ENCODE peak calls at places on chromosomes 2 and 18, in ten cellular contexts. One of them, this sample, is unnamed. For H3K36me3, the result is how much of the 10 kb centered on the place peaks cover.

GRCh38 chr2:12715878-12716249 is 872 bp upstream of the TRIB2 start:
- DNase-seq in DND-41: peak
- DNase-seq in astrocyte: peak
- DNase-seq in fibroblast of lung: peak
- DNase-seq in CD4-positive, alpha-beta memory T cell: peak
- DNase-seq in left ventricle myocardium inferior: peak
- DNase-seq in tibial artery: peak
- DNase-seq in kidney: peak
- DNase-seq in brain microvascular endothelial cell: peak
- DNase-seq in stomach: peak
- DNase-seq in this sample: peak

GRCh38 chr2:151946856-151947523 is 118.8 kb upstream of the ARL5A start:
- DNase-seq in DND-41: no peak
- DNase-seq in astrocyte: peak
- DNase-seq in fibroblast of lung: no peak
- DNase-seq in CD4-positive, alpha-beta memory T cell: no peak
- DNase-seq in left ventricle myocardium inferior: no peak
- DNase-seq in tibial artery: peak
- DNase-seq in kidney: no peak
- DNase-seq in brain microvascular endothelial cell: peak
- DNase-seq in stomach: no peak
- DNase-seq in this sample: no peak

GRCh38 chr2:164145093-164145987 is 409.5 kb upstream of the FIGN start:
- DNase-seq in DND-41: no peak
- DNase-seq in astrocyte: peak
- DNase-seq in fibroblast of lung: peak
- DNase-seq in CD4-positive, alpha-beta memory T cell: no peak
- DNase-seq in left ventricle myocardium inferior: no peak
- DNase-seq in tibial artery: no peak
- DNase-seq in kidney: no peak
- DNase-seq in brain microvascular endothelial cell: peak
- DNase-seq in stomach: no peak
- DNase-seq in this sample: no peak

GRCh38 chr2:220572385-220572784 is 945.0 kb downstream of the SLC4A3 start:
- DNase-seq in DND-41: no peak
- DNase-seq in astrocyte: peak
- DNase-seq in fibroblast of lung: peak
- DNase-seq in CD4-positive, alpha-beta memory T cell: no peak
- DNase-seq in left ventricle myocardium inferior: no peak
- DNase-seq in tibial artery: no peak
- DNase-seq in kidney: no peak
- DNase-seq in brain microvascular endothelial cell: no peak
- DNase-seq in stomach: no peak
- DNase-seq in this sample: no peak

GRCh38 chr2:98122524-98122923 is 35.6 kb downstream of the VWA3B start:
- DNase-seq in DND-41: no peak
- DNase-seq in astrocyte: no peak
- DNase-seq in fibroblast of lung: no peak
- DNase-seq in CD4-positive, alpha-beta memory T cell: no peak
- DNase-seq in left ventricle myocardium inferior: no peak
- DNase-seq in tibial artery: no peak
- DNase-seq in kidney: no peak
- DNase-seq in brain microvascular endothelial cell: no peak
- DNase-seq in stomach: no peak
- DNase-seq in this sample: no peak

GRCh38 chr18:26286008-26286407 is 59.8 kb downstream of the TAF4B start:
- DNase-seq in DND-41: peak
- DNase-seq in astrocyte: no peak
- DNase-seq in fibroblast of lung: no peak
- DNase-seq in CD4-positive, alpha-beta memory T cell: no peak
- DNase-seq in left ventricle myocardium inferior: no peak
- DNase-seq in tibial artery: no peak
- DNase-seq in kidney: no peak
- DNase-seq in brain microvascular endothelial cell: no peak
- DNase-seq in stomach: no peak
- DNase-seq in this sample: no peak

GRCh38 chr2:38905251-38905650 is 15.6 kb downstream of the ARHGEF33 start:
- DNase-seq in DND-41: no peak
- DNase-seq in astrocyte: no peak
- DNase-seq in fibroblast of lung: no peak
- DNase-seq in CD4-positive, alpha-beta memory T cell: no peak
- DNase-seq in left ventricle myocardium inferior: no peak
- DNase-seq in tibial artery: no peak
- DNase-seq in kidney: no peak
- DNase-seq in brain microvascular endothelial cell: no peak
- DNase-seq in stomach: no peak
- DNase-seq in this sample: no peak

GRCh38 chr2:199747427-199747826 is 103.6 kb downstream of the FTCDNL1 start:
- DNase-seq in DND-41: no peak
- DNase-seq in astrocyte: no peak
- DNase-seq in fibroblast of lung: no peak
- DNase-seq in CD4-positive, alpha-beta memory T cell: no peak
- DNase-seq in left ventricle myocardium inferior: peak
- DNase-seq in tibial artery: no peak
- DNase-seq in kidney: no peak
- DNase-seq in brain microvascular endothelial cell: no peak
- DNase-seq in stomach: no peak
- DNase-seq in this sample: no peak

DNA sequence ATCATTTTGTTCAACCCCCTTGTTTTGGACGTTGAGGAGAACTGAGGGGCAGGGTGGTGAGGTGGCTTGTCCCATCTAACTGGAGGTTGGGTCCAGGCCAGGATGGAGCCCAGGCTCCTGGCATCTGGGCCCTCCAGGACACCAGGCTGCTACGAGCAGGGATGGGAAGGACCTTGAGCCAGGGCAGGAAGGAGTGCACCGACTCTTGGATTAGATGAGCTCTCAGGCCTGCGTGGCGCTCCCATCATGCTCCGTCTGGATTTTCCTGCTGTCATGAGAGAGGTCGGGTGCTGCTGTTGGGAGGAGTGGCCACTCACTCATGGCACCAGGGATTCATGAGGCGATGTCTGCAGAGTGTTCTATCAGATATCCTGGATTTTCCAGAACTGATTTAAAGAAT is 18.3 kb upstream of the ALLC start:
- DNase-seq in DND-41: no peak
- DNase-seq in astrocyte: no peak
- DNase-seq in fibroblast of lung: no peak
- DNase-seq in CD4-positive, alpha-beta memory T cell: no peak
- DNase-seq in left ventricle myocardium inferior: no peak
- DNase-seq in tibial artery: peak
- DNase-seq in kidney: no peak
- DNase-seq in brain microvascular endothelial cell: no peak
- DNase-seq in stomach: peak
- DNase-seq in this sample: no peak
- H3K4me3 ChIP-seq in DND-41: no peak
- H3K4me3 ChIP-seq in astrocyte: no peak
- H3K4me3 ChIP-seq in fibroblast of lung: no peak
- H3K4me3 ChIP-seq in CD4-positive, alpha-beta memory T cell: no peak
- H3K4me3 ChIP-seq in left ventricle myocardium inferior: no peak
- H3K4me3 ChIP-seq in tibial artery: no peak
- H3K4me3 ChIP-seq in kidney: no peak
- H3K4me3 ChIP-seq in brain microvascular endothelial cell: no peak
- H3K4me3 ChIP-seq in stomach: no peak
- H3K4me3 ChIP-seq in this sample: no peak

GRCh38 chr2:190927257-190927656 is 46.6 kb downstream of the GLS start:
- DNase-seq in DND-41: no peak
- DNase-seq in astrocyte: peak
- DNase-seq in fibroblast of lung: no peak
- DNase-seq in CD4-positive, alpha-beta memory T cell: no peak
- DNase-seq in left ventricle myocardium inferior: no peak
- DNase-seq in tibial artery: no peak
- DNase-seq in kidney: no peak
- DNase-seq in brain microvascular endothelial cell: peak
- DNase-seq in stomach: no peak
- DNase-seq in this sample: no peak

GRCh38 chr2:190935054-190935453 is 54.4 kb downstream of the GLS start:
- DNase-seq in DND-41: no peak
- DNase-seq in astrocyte: no peak
- DNase-seq in fibroblast of lung: no peak
- DNase-seq in CD4-positive, alpha-beta memory T cell: no peak
- DNase-seq in left ventricle myocardium inferior: no peak
- DNase-seq in tibial artery: no peak
- DNase-seq in kidney: no peak
- DNase-seq in brain microvascular endothelial cell: no peak
- DNase-seq in stomach: no peak
- DNase-seq in this sample: no peak

GRCh38 chr2:190932524-190932923 is 51.9 kb downstream of the GLS start:
- DNase-seq in DND-41: no peak
- DNase-seq in astrocyte: no peak
- DNase-seq in fibroblast of lung: no peak
- DNase-seq in CD4-positive, alpha-beta memory T cell: no peak
- DNase-seq in left ventricle myocardium inferior: no peak
- DNase-seq in tibial artery: no peak
- DNase-seq in kidney: no peak
- DNase-seq in brain microvascular endothelial cell: no peak
- DNase-seq in stomach: no peak
- DNase-seq in this sample: no peak

GRCh38 chr2:190930411-190930810 is 49.8 kb downstream of the GLS start:
- DNase-seq in DND-41: no peak
- DNase-seq in astrocyte: no peak
- DNase-seq in fibroblast of lung: no peak
- DNase-seq in CD4-positive, alpha-beta memory T cell: no peak
- DNase-seq in left ventricle myocardium inferior: no peak
- DNase-seq in tibial artery: no peak
- DNase-seq in kidney: no peak
- DNase-seq in brain microvascular endothelial cell: no peak
- DNase-seq in stomach: no peak
- DNase-seq in this sample: no peak

DNA sequence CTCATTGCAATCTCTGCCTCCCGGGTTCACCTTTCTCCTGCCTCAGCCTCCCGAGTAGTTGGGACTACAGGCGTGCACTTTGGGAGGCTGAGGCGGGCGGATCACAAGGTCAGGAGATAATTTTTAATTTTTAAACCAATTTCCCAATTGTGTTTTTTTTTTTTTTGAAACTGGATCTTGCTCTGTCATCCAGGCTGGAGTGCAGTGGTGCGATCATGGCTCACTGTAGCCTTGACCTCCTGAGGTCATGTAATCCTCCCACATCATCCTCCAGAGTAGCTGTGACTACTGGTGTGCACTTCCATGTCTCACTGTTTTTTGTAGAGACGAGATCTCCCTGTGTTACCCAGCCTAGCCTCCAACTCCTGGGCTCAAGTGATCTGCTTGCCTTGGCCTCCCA is 49.3 kb downstream of the GLS start:
- DNase-seq in DND-41: no peak
- DNase-seq in astrocyte: no peak
- DNase-seq in fibroblast of lung: no peak
- DNase-seq in CD4-positive, alpha-beta memory T cell: no peak
- DNase-seq in left ventricle myocardium inferior: no peak
- DNase-seq in tibial artery: no peak
- DNase-seq in kidney: no peak
- DNase-seq in brain microvascular endothelial cell: peak
- DNase-seq in stomach: no peak
- DNase-seq in this sample: no peak
- H3K36me3 ChIP-seq in DND-41: half or more
- H3K36me3 ChIP-seq in astrocyte: under half
- H3K36me3 ChIP-seq in fibroblast of lung: under half
- H3K36me3 ChIP-seq in CD4-positive, alpha-beta memory T cell: under half
- H3K36me3 ChIP-seq in left ventricle myocardium inferior: half or more
- H3K36me3 ChIP-seq in tibial artery: under half
- H3K36me3 ChIP-seq in kidney: under half
- H3K36me3 ChIP-seq in brain microvascular endothelial cell: under half
- H3K36me3 ChIP-seq in stomach: under half
- H3K36me3 ChIP-seq in this sample: under half

DNA sequence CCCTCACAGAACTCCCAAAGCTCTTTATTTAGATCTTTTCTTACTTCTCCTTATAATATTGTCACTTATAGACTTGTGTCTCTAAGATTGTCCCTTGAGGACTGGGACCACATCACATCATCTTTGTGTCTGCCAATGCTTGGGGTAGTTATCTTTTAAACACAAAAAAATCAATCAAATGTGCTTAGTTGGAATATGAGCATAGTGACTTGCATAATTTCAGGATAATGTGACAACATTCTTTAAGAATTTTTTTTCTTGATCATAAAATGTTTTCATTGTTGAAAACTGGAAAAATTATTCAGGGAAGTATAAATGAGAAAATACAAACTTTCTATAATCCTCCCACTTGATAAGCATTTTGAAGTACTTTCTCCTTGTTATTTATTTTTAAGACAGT is 68.3 kb upstream of the ITGB6 start:
- DNase-seq in DND-41: no peak
- DNase-seq in astrocyte: no peak
- DNase-seq in fibroblast of lung: no peak
- DNase-seq in CD4-positive, alpha-beta memory T cell: no peak
- DNase-seq in left ventricle myocardium inferior: no peak
- DNase-seq in tibial artery: no peak
- DNase-seq in kidney: no peak
- DNase-seq in brain microvascular endothelial cell: no peak
- DNase-seq in stomach: no peak
- DNase-seq in this sample: no peak
- H3K27ac ChIP-seq in DND-41: no peak
- H3K27ac ChIP-seq in astrocyte: no peak
- H3K27ac ChIP-seq in fibroblast of lung: no peak
- H3K27ac ChIP-seq in CD4-positive, alpha-beta memory T cell: no peak
- H3K27ac ChIP-seq in left ventricle myocardium inferior: peak
- H3K27ac ChIP-seq in tibial artery: peak
- H3K27ac ChIP-seq in kidney: peak
- H3K27ac ChIP-seq in brain microvascular endothelial cell: no peak
- H3K27ac ChIP-seq in stomach: no peak
- H3K27ac ChIP-seq in this sample: no peak

GRCh38 chr2:44169155-44169898 is 652 bp downstream of the PPM1B start:
- DNase-seq in DND-41: peak
- DNase-seq in astrocyte: peak
- DNase-seq in fibroblast of lung: peak
- DNase-seq in CD4-positive, alpha-beta memory T cell: peak
- DNase-seq in left ventricle myocardium inferior: peak
- DNase-seq in tibial artery: no peak
- DNase-seq in kidney: peak
- DNase-seq in brain microvascular endothelial cell: peak
- DNase-seq in stomach: peak
- DNase-seq in this sample: peak

GRCh38 chr2:44166096-44166495 is 2.6 kb upstream of the PPM1B start:
- DNase-seq in DND-41: no peak
- DNase-seq in astrocyte: no peak
- DNase-seq in fibroblast of lung: no peak
- DNase-seq in CD4-positive, alpha-beta memory T cell: no peak
- DNase-seq in left ventricle myocardium inferior: no peak
- DNase-seq in tibial artery: no peak
- DNase-seq in kidney: peak
- DNase-seq in brain microvascular endothelial cell: no peak
- DNase-seq in stomach: no peak
- DNase-seq in this sample: no peak

GRCh38 chr2:44168684-44169154 is at the start of gene PPM1B:
- DNase-seq in DND-41: no peak
- DNase-seq in astrocyte: no peak
- DNase-seq in fibroblast of lung: no peak
- DNase-seq in CD4-positive, alpha-beta memory T cell: no peak
- DNase-seq in left ventricle myocardium inferior: peak
- DNase-seq in tibial artery: peak
- DNase-seq in kidney: peak
- DNase-seq in brain microvascular endothelial cell: no peak
- DNase-seq in stomach: no peak
- DNase-seq in this sample: peak

GRCh38 chr2:44167908-44168683 is 579 bp upstream of the PPM1B start:
- DNase-seq in DND-41: peak
- DNase-seq in astrocyte: peak
- DNase-seq in fibroblast of lung: peak
- DNase-seq in CD4-positive, alpha-beta memory T cell: peak
- DNase-seq in left ventricle myocardium inferior: peak
- DNase-seq in tibial artery: peak
- DNase-seq in kidney: peak
- DNase-seq in brain microvascular endothelial cell: peak
- DNase-seq in stomach: peak
- DNase-seq in this sample: peak

GRCh38 chr2:44167311-44167907 is 1.3 kb upstream of the PPM1B start:
- DNase-seq in DND-41: no peak
- DNase-seq in astrocyte: no peak
- DNase-seq in fibroblast of lung: no peak
- DNase-seq in CD4-positive, alpha-beta memory T cell: no peak
- DNase-seq in left ventricle myocardium inferior: no peak
- DNase-seq in tibial artery: no peak
- DNase-seq in kidney: no peak
- DNase-seq in brain microvascular endothelial cell: no peak
- DNase-seq in stomach: no peak
- DNase-seq in this sample: no peak
- H3K4me3 ChIP-seq in DND-41: peak
- H3K4me3 ChIP-seq in astrocyte: peak
- H3K4me3 ChIP-seq in fibroblast of lung: peak
- H3K4me3 ChIP-seq in CD4-positive, alpha-beta memory T cell: peak
- H3K4me3 ChIP-seq in left ventricle myocardium inferior: peak
- H3K4me3 ChIP-seq in tibial artery: peak
- H3K4me3 ChIP-seq in kidney: peak
- H3K4me3 ChIP-seq in brain microvascular endothelial cell: peak
- H3K4me3 ChIP-seq in stomach: peak
- H3K4me3 ChIP-seq in this sample: peak

This sample was measured in CD8-positive, alpha-beta T cell.